ENCODE peak calls at places on chromosomes 5 and 9, in eight cellular contexts. A, M, B, I, C, T, H and W are unnamed samples.

GRCh38 chr5:110297152-110297670 is 429.3 kb downstream of the TMEM232 start:
- DNase-seq in B (no peak), A (no peak), I (no peak), T (no peak), C (no peak), M (no peak), H (no peak), W (no peak)

GRCh38 chr5:111251941-111252340 is 27.8 kb downstream of the CAMK4 start:
- DNase-seq in B (no peak), A (no peak), H (no peak), M (no peak), I (no peak), C (no peak), T (no peak), W (no peak)

GRCh38 chr5:59188415-59189225 is 605.7 kb downstream of the RAB3C start:
- DNase-seq in A (peak; percentile 59), B (no peak), M (peak; percentile 72), H (peak; percentile 67), C (peak; percentile 74), I (peak; percentile 72), T (peak; percentile 80), W (peak; percentile 65)

GRCh38 chr5:14816999-14817761 is 54.4 kb downstream of the ANKH start:
- DNase-seq in M (no peak), H (peak; percentile 29), B (no peak), C (peak; percentile 94), I (no peak), T (no peak), A (no peak), W (peak; percentile 81)

GRCh38 chr9:112200699-112201098 is 25.6 kb upstream of the SUSD1 start:
- DNase-seq in A (no peak), B (no peak), T (no peak), H (no peak), I (no peak), C (no peak), M (no peak), W (no peak)

GRCh38 chr9:81759680-81760215 is 70.4 kb upstream of the TLE1 start:
- DNase-seq in H (no peak), B (no peak), I (no peak), M (peak; percentile 67), T (no peak), C (peak; percentile 98), A (no peak), W (no peak)

GRCh38 chr9:72029986-72030385 is 30.4 kb downstream of the C9orf57 start:
- DNase-seq in A (no peak), H (no peak), C (no peak), T (no peak), M (no peak), I (no peak), B (no peak), W (no peak)

GRCh38 chr9:8659121-8659520 is 859.5 kb upstream of the DMAC1 start:
- DNase-seq in H (no peak), C (no peak), T (no peak), A (no peak), M (no peak), B (no peak), I (no peak), W (no peak)

GRCh38 chr5:140978987-140979386 is 12.7 kb downstream of the PCDHAC2 start:
- DNase-seq in A (no peak), T (no peak), B (no peak), I (no peak), H (no peak), C (no peak), M (no peak), W (no peak)

GRCh38 chr9:94952553-94953373 is 226.3 kb downstream of the AOPEP start:
- DNase-seq in M (no peak), B (no peak), A (peak; percentile 43), I (no peak), H (no peak), T (no peak), C (no peak), W (peak; percentile 58)

GRCh38 chr5:170216262-170216864 is 16.4 kb upstream of the C5orf58 start:
- DNase-seq in H (no peak), A (no peak), B (no peak), T (no peak), I (no peak), M (peak; percentile 75), C (peak; percentile 68), W (no peak)

GRCh38 chr9:21919377-21920362 is 74.5 kb downstream of the CDKN2A start:
- DNase-seq in B (no peak), C (peak; percentile 57), A (peak; percentile 39), I (no peak), T (no peak), M (no peak), H (no peak), W (no peak)

GRCh38 chr5:6181147-6181729 is 197.1 kb downstream of the MED10 start:
- DNase-seq in I (no peak), A (no peak), H (no peak), B (no peak), M (peak; percentile 42), T (no peak), C (no peak), W (no peak)
- H3K27ac ChIP-seq in I (no peak overlapping the region), A (no peak overlapping the region), H (no peak overlapping the region), B (no peak overlapping the region), M (no peak overlapping the region), T (no peak overlapping the region), C (no peak overlapping the region), W (no peak overlapping the region)

DNA sequence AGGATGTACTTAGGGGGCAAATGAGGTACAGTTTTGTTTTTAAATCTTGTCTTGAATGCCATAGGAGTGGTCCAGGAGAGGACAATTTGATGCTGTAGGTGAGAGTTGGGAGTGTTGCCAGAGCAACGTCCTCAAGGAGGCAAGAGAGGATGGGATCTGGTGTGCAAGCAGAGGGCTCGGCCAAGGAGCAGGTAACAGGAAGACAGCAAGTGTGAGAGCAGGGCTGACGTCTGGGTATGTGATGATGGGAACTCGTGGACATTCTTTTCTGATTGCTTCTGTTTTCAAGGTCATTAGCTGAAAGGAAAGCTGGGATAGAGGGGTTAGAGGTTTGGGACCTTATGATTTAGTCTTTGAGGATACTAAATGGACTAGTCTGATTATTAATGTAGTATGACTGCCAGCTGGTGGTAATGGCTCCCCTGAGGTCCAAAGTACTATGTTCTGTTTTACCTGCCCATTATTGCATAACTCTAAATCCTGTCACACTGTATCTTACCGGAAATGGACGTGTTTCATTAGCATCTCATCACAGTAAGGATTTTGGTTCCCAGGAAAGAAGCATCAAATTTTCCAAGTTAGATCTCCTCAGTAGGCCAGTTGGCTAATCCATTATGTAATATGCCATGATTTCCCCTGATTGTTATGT is 15.3 kb downstream of the GNPDA1 start:
- DNase-seq in I (no peak), A (no peak), M (no peak), C (no peak), H (no peak), B (no peak), T (no peak), W (no peak)
- H3K27ac ChIP-seq in I (no peak overlapping the region), A (no peak overlapping the region), M (no peak overlapping the region), C (no peak overlapping the region), H (no peak overlapping the region), B (no peak overlapping the region), T (no peak overlapping the region), W (no peak overlapping the region)

GRCh38 chr9:34454571-34455065 is 3.8 kb downstream of the FAM219A start:
- DNase-seq in A (no peak), C (peak; percentile 79), B (no peak), H (peak; percentile 33), I (no peak), M (peak; percentile 78), T (no peak), W (peak; percentile 25)

GRCh38 chr9:34451545-34451944 is 6.8 kb downstream of the FAM219A start:
- DNase-seq in H (no peak), T (no peak), B (no peak), I (no peak), M (no peak), A (no peak), C (no peak), W (no peak)

GRCh38 chr9:34452568-34452967 is 5.8 kb downstream of the FAM219A start:
- DNase-seq in M (no peak), I (no peak), B (no peak), T (no peak), H (no peak), A (no peak), C (no peak), W (no peak)

GRCh38 chr9:34450644-34451043 is 7.7 kb downstream of the FAM219A start:
- DNase-seq in C (no peak), A (no peak), B (no peak), M (no peak), T (no peak), H (no peak), I (no peak), W (no peak)

GRCh38 chr9:34451135-34451534 is 7.2 kb downstream of the FAM219A start:
- DNase-seq in A (no peak), T (no peak), H (no peak), B (no peak), C (no peak), I (no peak), M (peak; percentile 76), W (no peak)
- H3K27ac ChIP-seq in A (no peak overlapping the region), T (peak overlapping the region; percentile 38), H (peak overlapping the region; percentile 91), B (peak overlapping the region; percentile 25), C (no peak overlapping the region), I (peak overlapping the region; percentile 24), M (no peak overlapping the region), W (no peak overlapping the region)

DNA sequence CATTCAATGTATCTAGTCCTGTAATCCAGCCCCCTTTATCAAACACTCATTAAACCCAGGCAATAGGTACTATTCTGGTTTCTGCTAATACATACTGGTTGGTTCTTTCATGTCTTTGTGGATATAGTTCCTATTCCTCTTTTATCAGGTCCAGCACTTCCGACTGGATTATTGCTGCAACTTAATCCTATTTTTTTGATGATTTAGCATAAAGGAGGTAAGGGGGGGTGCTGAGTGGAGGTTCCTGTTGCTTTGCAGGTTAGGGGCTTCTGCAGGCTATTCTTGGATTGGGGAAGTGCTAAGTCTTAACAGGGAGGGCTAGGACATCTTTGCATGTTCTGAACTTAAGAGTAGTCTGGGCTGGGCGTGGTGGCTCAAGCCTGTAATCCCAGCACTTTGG is 377.7 kb downstream of the FGF10 start:
- DNase-seq in A (no peak), M (no peak), H (no peak), B (no peak), T (no peak), C (no peak), I (no peak), W (no peak)
- H3K27ac ChIP-seq in A (no peak overlapping the region), M (no peak overlapping the region), H (no peak overlapping the region), B (no peak overlapping the region), T (no peak overlapping the region), C (no peak overlapping the region), I (no peak overlapping the region), W (no peak overlapping the region)

GRCh38 chr9:76876098-76876497 is 29.8 kb downstream of the PRUNE2 start:
- DNase-seq in B (no peak), I (no peak), M (no peak), H (no peak), C (no peak), A (no peak), T (no peak), W (no peak)

GRCh38 chr9:76880210-76880609 is 25.7 kb downstream of the PRUNE2 start:
- DNase-seq in I (no peak), M (no peak), H (no peak), T (no peak), A (no peak), C (no peak), B (no peak), W (no peak)

GRCh38 chr9:76878933-76879332 is 27.0 kb downstream of the PRUNE2 start:
- DNase-seq in A (no peak), T (no peak), M (no peak), H (no peak), B (no peak), C (no peak), I (no peak), W (no peak)

GRCh38 chr9:76873821-76874220 is 32.1 kb downstream of the PRUNE2 start:
- DNase-seq in M (no peak), H (no peak), B (no peak), C (no peak), T (no peak), A (no peak), I (no peak), W (no peak)

GRCh38 chr9:76877961-76878360 is 28.0 kb downstream of the PRUNE2 start:
- DNase-seq in H (no peak), M (no peak), C (no peak), I (no peak), B (no peak), A (no peak), T (no peak), W (no peak)
- H3K27ac ChIP-seq in H (no peak overlapping the region), M (no peak overlapping the region), C (no peak overlapping the region), I (no peak overlapping the region), B (peak overlapping the region; percentile 82), A (no peak overlapping the region), T (no peak overlapping the region), W (peak overlapping the region; percentile 84)